ENCODE peak calls at places on chromosomes 12 and 14, in four cellular contexts. X is GM12878, C is WTC11, Y is K562. O is an unnamed sample.

GRCh38 chr12:95959107-95959506 is 16.0 kb downstream of the AMDHD1 start:
- DNase-seq in X (no peak), C (no peak), Y (no peak), O (peak; percentile 53)

GRCh38 chr12:46268617-46269428 is at the start of gene SLC38A1:
- DNase-seq in X (no peak), C (peak; percentile 80), Y (peak; percentile 88), O (peak; percentile 88)

GRCh38 chr12:92717202-92717601 is 14.4 kb downstream of the PLEKHG7 start:
- DNase-seq in X (no peak), C (peak; percentile 17), Y (peak; percentile 28), O (peak; percentile 4)

GRCh38 chr14:50044040-50044651 is 72.2 kb downstream of the VCPKMT start:
- DNase-seq in X (no peak), C (no peak), Y (no peak), O (no peak)

GRCh38 chr12:105330938-105331804 is 680 bp downstream of the C12orf75 start:
- DNase-seq in X (no peak), C (peak; percentile 25), Y (no peak), O (no peak)

GRCh38 chr12:102562836-102563425 is 82.6 kb upstream of the IGF1 start:
- DNase-seq in X (no peak), C (no peak), Y (peak; percentile 8), O (no peak)

GRCh38 chr14:92668266-92668973 is 80.0 kb downstream of the LGMN start:
- DNase-seq in X (no peak), C (no peak), Y (no peak), O (no peak)

GRCh38 chr14:102362084-102362483 is 606 bp downstream of the CINP start:
- DNase-seq in X (peak; percentile 57), C (no peak), Y (peak; percentile 6), O (peak; percentile 30)

GRCh38 chr14:50399251-50400032 is 2.8 kb upstream of the CDKL1 start:
- DNase-seq in X (no peak), C (no peak), Y (no peak), O (no peak)

GRCh38 chr14:92122351-92122677 is 545 bp downstream of the CPSF2 start:
- DNase-seq in X (no peak), C (no peak), Y (peak; percentile 26), O (no peak)

GRCh38 chr12:129063600-129063999 is 210.3 kb downstream of the GLT1D1 start:
- DNase-seq in X (no peak), C (no peak), Y (no peak), O (no peak)

GRCh38 chr12:69755302-69755701 is 16.6 kb downstream of the RAB3IP start:
- DNase-seq in X (no peak), C (no peak), Y (no peak), O (no peak)

GRCh38 chr12:116861331-116861730 is 19.9 kb downstream of the HRK start:
- DNase-seq in X (peak; percentile 43), C (no peak), Y (peak; percentile 24), O (peak; percentile 84)

GRCh38 chr12:29534935-29535334 is 37.4 kb upstream of the OVCH1 start:
- DNase-seq in X (no peak), C (no peak), Y (no peak), O (no peak)

GRCh38 chr14:47300801-47301200 is 374.6 kb downstream of the MDGA2 start:
- DNase-seq in X (no peak), C (no peak), Y (no peak), O (no peak)

GRCh38 chr14:69693823-69694729 is 72.9 kb upstream of the SRSF5 start:
- DNase-seq in X (no peak), C (no peak), Y (peak; percentile 66), O (no peak)

GRCh38 chr14:92960706-92961566 is 38.0 kb downstream of the CHGA start:
- DNase-seq in X (no peak), C (no peak), Y (no peak), O (no peak)

GRCh38 chr14:87725318-87725717 is 267.7 kb downstream of the GALC start:
- DNase-seq in X (no peak), C (no peak), Y (no peak), O (no peak)

GRCh38 chr12:54220092-54220557 is 31.3 kb upstream of the SMUG1 start:
- DNase-seq in X (no peak), C (peak; percentile 86), Y (peak; percentile 88), O (peak; percentile 75)

GRCh38 chr12:131047789-131048610 is 94.3 kb downstream of the ADGRD1 start:
- DNase-seq in X (no peak), C (no peak), Y (no peak), O (no peak)

GRCh38 chr12:16189849-16190248 is 87.6 kb downstream of the SLC15A5 start:
- DNase-seq in X (no peak), C (no peak), Y (peak; percentile 10), O (no peak)

GRCh38 chr12:68374315-68374982 is 42.3 kb upstream of the MDM1 start:
- DNase-seq in X (peak; percentile 98), C (no peak), Y (no peak), O (no peak)

GRCh38 chr12:68370667-68371066 is 38.5 kb upstream of the MDM1 start:
- DNase-seq in X (no peak), C (no peak), Y (no peak), O (no peak)

GRCh38 chr12:68376901-68377300 is 44.7 kb upstream of the MDM1 start:
- DNase-seq in X (no peak), C (no peak), Y (no peak), O (no peak)

GRCh38 chr12:68375701-68376469 is 43.7 kb upstream of the MDM1 start:
- DNase-seq in X (no peak), C (no peak), Y (no peak), O (no peak)

GRCh38 chr12:68373836-68374314 is 41.7 kb upstream of the MDM1 start:
- DNase-seq in X (peak; percentile 68), C (no peak), Y (peak; percentile 31), O (no peak)
- TF ChIP-seq USF1 in X (no peak), C (no peak), Y (no peak), O (no peak)

GRCh38 chr12:132484891-132485441 is 5.0 kb upstream of the FBRSL1 start:
- DNase-seq in X (no peak), C (no peak), Y (no peak), O (no peak)
- TF ChIP-seq USF1 in X (no peak), C (no peak), Y (no peak), O (no peak)

GRCh38 chr12:6346942-6347341 is 5.1 kb upstream of the TNFRSF1A start:
- DNase-seq in X (no peak), C (no peak), Y (no peak), O (no peak)

GRCh38 chr12:6343518-6343917 is 1.6 kb upstream of the TNFRSF1A start:
- DNase-seq in X (no peak), C (no peak), Y (peak; percentile 64), O (no peak)

GRCh38 chr12:6347367-6348338 is 5.8 kb upstream of the TNFRSF1A start:
- DNase-seq in X (no peak), C (no peak), Y (no peak), O (no peak)

GRCh38 chr12:6346235-6346832 is 4.5 kb upstream of the TNFRSF1A start:
- DNase-seq in X (no peak), C (no peak), Y (no peak), O (no peak)

DNA sequence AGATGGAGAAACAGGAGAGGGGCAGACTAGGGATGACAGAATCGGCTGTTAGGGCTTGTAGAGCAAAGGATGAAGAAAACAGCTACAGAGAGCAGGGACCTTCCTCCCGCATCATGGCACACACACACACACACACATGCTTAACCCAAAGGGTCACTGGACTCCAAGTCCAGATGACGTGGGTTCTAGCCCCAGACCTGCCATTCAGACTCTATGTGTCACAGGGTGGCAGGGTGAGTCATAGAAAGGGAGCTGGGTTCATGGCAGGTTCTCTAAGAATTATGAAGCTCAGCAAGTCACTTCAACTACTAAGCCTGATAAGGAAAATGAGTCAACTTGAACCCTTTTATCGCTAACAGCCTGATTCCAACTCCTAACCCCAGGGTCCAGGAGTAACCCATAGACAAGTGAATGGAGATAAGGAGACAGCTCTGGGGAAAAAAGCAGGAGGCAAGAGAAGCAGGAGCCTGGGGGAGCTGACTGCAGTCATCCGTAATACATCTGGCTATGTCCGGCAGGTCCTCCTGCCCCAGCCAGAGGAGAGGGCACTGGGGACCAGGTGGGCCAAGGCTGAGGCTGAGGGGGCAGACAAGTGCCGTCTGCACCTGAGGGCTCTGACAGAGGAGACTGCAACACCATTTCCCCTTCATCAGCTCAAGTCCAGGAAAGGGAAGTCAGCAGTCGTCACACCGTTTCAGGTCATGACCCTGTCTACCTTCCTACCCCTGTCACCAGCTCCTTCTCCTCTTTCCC is 3.6 kb upstream of the TNFRSF1A start:
- DNase-seq in X (no peak), C (no peak), Y (peak; percentile 87), O (no peak)
- TF ChIP-seq USF1 in X (no peak), C (no peak), Y (no peak), O (no peak)

GRCh38 chr12:107914460-107914977 is 140.0 kb downstream of the ASCL4 start:
- DNase-seq in X (no peak), C (no peak), Y (peak; percentile 77), O (no peak)

GRCh38 chr12:107917912-107918800 is 143.7 kb downstream of the ASCL4 start:
- DNase-seq in X (no peak), C (peak; percentile 50), Y (peak; percentile 42), O (peak; percentile 69)

GRCh38 chr12:107906719-107907118 is 132.2 kb downstream of the ASCL4 start:
- DNase-seq in X (no peak), C (no peak), Y (no peak), O (no peak)

DNA sequence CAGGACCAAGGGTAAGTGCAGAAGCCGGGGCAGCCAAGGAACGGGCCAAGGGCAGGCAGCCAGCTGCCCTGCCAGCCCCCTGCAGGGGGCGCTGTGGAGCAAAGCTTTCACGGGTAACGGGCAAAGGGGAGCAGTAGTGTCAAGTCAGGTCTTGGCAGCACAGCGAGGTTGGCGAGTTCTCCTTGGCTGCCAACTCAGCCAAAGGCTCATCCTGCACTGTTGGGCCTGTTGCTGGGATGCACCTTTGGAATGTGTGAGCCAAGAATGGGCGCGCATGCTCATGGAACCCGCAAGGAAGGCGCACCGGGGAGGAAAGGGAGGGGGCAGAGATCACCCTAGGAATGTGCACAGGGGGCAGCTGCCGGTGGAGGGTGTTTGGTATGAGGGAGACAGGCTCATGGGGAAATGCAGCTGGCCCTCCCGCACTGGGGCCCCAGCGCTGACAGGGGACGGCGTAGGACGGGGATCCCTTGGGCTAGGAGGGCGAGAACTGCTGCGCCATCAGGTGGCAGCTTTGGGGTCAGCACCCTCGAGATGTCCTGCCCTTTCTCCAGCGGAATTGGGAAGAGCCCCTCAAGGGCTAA is 138.0 kb downstream of the ASCL4 start:
- DNase-seq in X (no peak), C (peak; percentile 85), Y (peak; percentile 84), O (peak; percentile 69)
- TF ChIP-seq USF1 in X (no peak), C (no peak), Y (peak; percentile 39), O (no peak)

GRCh38 chr12:43154498-43155045 is 397.4 kb downstream of the ADAMTS20 start:
- DNase-seq in X (no peak), C (no peak), Y (no peak), O (no peak)

GRCh38 chr12:43151406-43152080 is 400.5 kb downstream of the ADAMTS20 start:
- DNase-seq in X (no peak), C (no peak), Y (no peak), O (no peak)

GRCh38 chr12:43143278-43143677 is 408.7 kb downstream of the ADAMTS20 start:
- DNase-seq in X (no peak), C (no peak), Y (no peak), O (no peak)

GRCh38 chr12:43147893-43148292 is 404.1 kb downstream of the ADAMTS20 start:
- DNase-seq in X (no peak), C (no peak), Y (no peak), O (no peak)

GRCh38 chr12:43148711-43149110 is 403.3 kb downstream of the ADAMTS20 start:
- DNase-seq in X (no peak), C (no peak), Y (no peak), O (no peak)
- TF ChIP-seq USF1 in X (no peak), C (no peak), Y (no peak), O (no peak)

O was measured in SK-N-SH.